ENCODE peak calls at places on chromosomes 6 and 20, in nine cellular contexts. H is PC-9; G is CD8-positive, alpha-beta T cell; Q is fibroblast of lung; U is IMR-90; Z is stomach; M is left lung; X is HepG2; J is osteoblast. O is an unnamed sample.

GRCh38 chr6:36600564-36601146 is 6.5 kb downstream of the SRSF3 start:
- DNase-seq in H (no peak), G (no peak), Q (no peak), U (no peak), Z (no peak), M (no peak), X (no peak), J (no peak), O (no peak)

GRCh38 chr6:163260111-163260895 is 154.2 kb upstream of the QKI start:
- DNase-seq in H (no peak), G (no peak), Q (peak; percentile 41), U (no peak), Z (no peak), M (no peak), X (no peak), J (no peak), O (no peak)

GRCh38 chr20:31543966-31544598 is 29.8 kb downstream of the HM13 start:
- DNase-seq in H (peak; percentile 52), G (no peak), Q (peak; percentile 97), U (peak; percentile 98), Z (no peak), M (no peak), X (no peak), J (peak; percentile 95), O (no peak)

GRCh38 chr6:54525731-54526130 is 217.5 kb downstream of the TINAG start:
- DNase-seq in H (no peak), G (no peak), Q (peak; percentile 86), U (peak; percentile 26), Z (no peak), M (no peak), X (no peak), J (no peak), O (no peak)

GRCh38 chr20:4160761-4161305 is 145.5 kb upstream of the RNF24 start:
- DNase-seq in H (peak; percentile 61), G (no peak), Q (peak; percentile 69), U (peak; percentile 54), Z (no peak), M (peak; percentile 85), X (peak; percentile 37), J (peak; percentile 81), O (no peak)

GRCh38 chr6:145199961-145200360 is 535.4 kb downstream of the EPM2A start:
- DNase-seq in H (no peak), G (no peak), Q (peak; percentile 13), U (peak; percentile 65), Z (no peak), M (no peak), X (peak; percentile 7), J (no peak), O (no peak)

GRCh38 chr6:74578339-74578738 is 627.5 kb downstream of the COL12A1 start:
- DNase-seq in H (no peak), G (no peak), Q (peak; percentile 85), U (peak; percentile 89), Z (no peak), M (no peak), X (no peak), J (peak; percentile 32), O (no peak)

GRCh38 chr6:24060982-24061754 is 64.8 kb upstream of the NRSN1 start:
- DNase-seq in H (no peak), G (no peak), Q (no peak), U (no peak), Z (no peak), M (no peak), X (no peak), J (no peak), O (no peak)

GRCh38 chr6:3438190-3439167 is 18.4 kb downstream of the SLC22A23 start:
- DNase-seq in H (no peak), G (no peak), Q (peak; percentile 90), U (peak; percentile 94), Z (no peak), M (no peak), X (peak; percentile 68), J (peak; percentile 92), O (no peak)

GRCh38 chr6:3439961-3440360 is 16.9 kb downstream of the SLC22A23 start:
- DNase-seq in H (no peak), G (no peak), Q (no peak), U (no peak), Z (no peak), M (no peak), X (no peak), J (no peak), O (no peak)

GRCh38 chr6:3442444-3443220 is 14.2 kb downstream of the SLC22A23 start:
- DNase-seq in H (peak; percentile 24), G (no peak), Q (peak; percentile 94), U (peak; percentile 76), Z (no peak), M (no peak), X (no peak), J (peak; percentile 94), O (no peak)

GRCh38 chr6:3443221-3443515 is 13.7 kb downstream of the SLC22A23 start:
- DNase-seq in H (no peak), G (no peak), Q (no peak), U (no peak), Z (no peak), M (no peak), X (no peak), J (no peak), O (no peak)

DNA sequence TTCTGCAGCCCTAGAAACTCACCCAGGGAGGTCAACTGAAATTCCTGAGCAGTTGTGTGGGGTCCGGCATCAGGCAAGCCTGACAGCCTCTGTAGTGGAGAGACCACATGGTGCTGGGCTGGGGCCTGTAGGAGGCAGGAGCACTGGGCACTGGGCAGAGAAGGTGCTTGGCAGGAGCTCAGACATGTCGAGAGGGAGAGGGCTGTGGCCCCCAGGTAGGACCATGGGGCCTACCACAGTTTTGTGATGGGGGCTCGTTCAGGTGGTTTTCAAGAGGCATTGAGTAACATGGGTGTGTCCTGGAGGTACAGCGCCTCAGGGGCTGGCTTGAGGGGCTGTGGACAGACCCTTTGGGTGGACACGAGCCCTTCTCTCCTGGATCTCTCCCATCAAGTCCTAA is 15.9 kb downstream of the SLC22A23 start:
- DNase-seq in H (no peak), G (no peak), Q (no peak), U (no peak), Z (no peak), M (no peak), X (no peak), J (no peak), O (no peak)
- H3K4me1 ChIP-seq in H (peaks cover 22% of the 10 kb centered on the region), G (no peaks in the 10 kb centered on the region), Q (peaks cover 2% of the 10 kb centered on the region), U (peaks cover 10% of the 10 kb centered on the region), Z (peaks cover 7% of the 10 kb centered on the region), M (no peaks in the 10 kb centered on the region), X (peaks cover 68% of the 10 kb centered on the region), J (peaks cover 28% of the 10 kb centered on the region), O (no peaks in the 10 kb centered on the region)

GRCh38 chr20:62487125-62487524 is 11.3 kb upstream of the GATA5 start:
- DNase-seq in H (no peak), G (no peak), Q (no peak), U (no peak), Z (no peak), M (no peak), X (no peak), J (no peak), O (no peak)

GRCh38 chr20:62484478-62484877 is 8.7 kb upstream of the GATA5 start:
- DNase-seq in H (no peak), G (no peak), Q (no peak), U (no peak), Z (no peak), M (no peak), X (no peak), J (no peak), O (no peak)

GRCh38 chr20:62486431-62486954 is 10.7 kb upstream of the GATA5 start:
- DNase-seq in H (no peak), G (no peak), Q (no peak), U (no peak), Z (peak; percentile 49), M (no peak), X (no peak), J (no peak), O (no peak)

GRCh38 chr20:62485062-62485700 is 9.4 kb upstream of the GATA5 start:
- DNase-seq in H (peak; percentile 70), G (no peak), Q (peak; percentile 28), U (peak; percentile 14), Z (peak; percentile 78), M (no peak), X (no peak), J (no peak), O (no peak)

GRCh38 chr20:62485701-62486089 is 9.9 kb upstream of the GATA5 start:
- DNase-seq in H (no peak), G (no peak), Q (no peak), U (no peak), Z (no peak), M (no peak), X (no peak), J (no peak), O (no peak)
- H3K27me3 ChIP-seq in H (peaks cover 55% of the 10 kb centered on the region), G (peaks cover 10% of the 10 kb centered on the region), Q (peaks cover 21% of the 10 kb centered on the region), U (peaks cover 96% of the 10 kb centered on the region), Z (no peaks in the 10 kb centered on the region), M (peaks cover 98% of the 10 kb centered on the region), X (peaks cover 92% of the 10 kb centered on the region), J (peaks cover 64% of the 10 kb centered on the region), O (peaks cover 8% of the 10 kb centered on the region)

DNA sequence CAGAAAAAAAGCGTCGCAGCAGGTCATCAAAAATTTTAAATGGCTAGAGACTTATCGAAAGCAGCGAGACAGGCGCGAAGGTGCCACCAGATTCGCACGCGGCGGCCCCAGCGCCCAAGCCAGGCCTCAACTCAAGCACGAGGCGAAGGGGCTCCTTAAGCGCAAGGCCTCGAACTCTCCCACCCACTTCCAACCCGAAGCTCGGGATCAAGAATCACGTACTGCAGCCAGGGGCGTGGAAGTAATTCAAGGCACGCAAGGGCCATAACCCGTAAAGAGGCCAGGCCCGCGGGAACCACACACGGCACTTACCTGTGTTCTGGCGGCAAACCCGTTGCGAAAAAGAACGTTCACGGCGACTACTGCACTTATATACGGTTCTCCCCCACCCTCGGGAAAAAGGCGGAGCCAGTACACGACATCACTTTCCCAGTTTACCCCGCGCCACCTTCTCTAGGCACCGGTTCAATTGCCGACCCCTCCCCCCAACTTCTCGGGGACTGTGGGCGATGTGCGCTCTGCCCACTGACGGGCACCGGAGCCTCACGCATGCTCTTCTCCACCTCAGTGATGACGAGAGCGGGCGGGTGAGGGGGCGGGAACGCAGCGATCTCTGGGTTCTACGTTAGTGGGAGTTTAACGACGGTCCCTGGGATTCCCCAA is at the start of gene EEF1A1:
- DNase-seq in H (peak; percentile 99), G (peak; percentile 100), Q (peak; percentile 100), U (peak; percentile 100), Z (peak; percentile 99), M (peak; percentile 99), X (peak; percentile 98), J (peak; percentile 98), O (peak; percentile 100)
- H3K4me1 ChIP-seq in H (peaks cover 26% of the 10 kb centered on the region), G (peaks cover 49% of the 10 kb centered on the region), Q (peaks cover 9% of the 10 kb centered on the region), U (peaks cover 9% of the 10 kb centered on the region), Z (peaks cover 41% of the 10 kb centered on the region), M (peaks cover 48% of the 10 kb centered on the region), X (peaks cover 46% of the 10 kb centered on the region), J (peaks cover 37% of the 10 kb centered on the region), O (peaks cover 60% of the 10 kb centered on the region)

GRCh38 chr20:49942942-49943341 is 6.7 kb downstream of the RNF114 start:
- DNase-seq in H (no peak), G (no peak), Q (no peak), U (no peak), Z (no peak), M (no peak), X (no peak), J (no peak), O (no peak)

GRCh38 chr20:49942303-49942702 is 6.1 kb downstream of the RNF114 start:
- DNase-seq in H (no peak), G (no peak), Q (no peak), U (no peak), Z (no peak), M (no peak), X (no peak), J (no peak), O (no peak)

GRCh38 chr20:49945701-49946477 is 9.7 kb downstream of the RNF114 start:
- DNase-seq in H (no peak), G (no peak), Q (no peak), U (no peak), Z (no peak), M (no peak), X (peak; percentile 64), J (no peak), O (no peak)

GRCh38 chr20:49948178-49948577 is 12.0 kb downstream of the RNF114 start:
- DNase-seq in H (no peak), G (no peak), Q (no peak), U (peak; percentile 52), Z (no peak), M (no peak), X (no peak), J (no peak), O (no peak)

GRCh38 chr20:49945306-49945700 is 9.1 kb downstream of the RNF114 start:
- DNase-seq in H (no peak), G (no peak), Q (no peak), U (no peak), Z (no peak), M (no peak), X (no peak), J (no peak), O (no peak)
- H3K27me3 ChIP-seq in H (no peaks in the 10 kb centered on the region), G (no peaks in the 10 kb centered on the region), Q (no peaks in the 10 kb centered on the region), U (no peaks in the 10 kb centered on the region), Z (no peaks in the 10 kb centered on the region), M (no peaks in the 10 kb centered on the region), X (no peaks in the 10 kb centered on the region), J (no peaks in the 10 kb centered on the region), O (no peaks in the 10 kb centered on the region)

O was measured in CD4-positive, alpha-beta memory T cell.